ENCODE peak calls at places on chromosomes 3 and 15, in six cellular contexts. O is T-helper 17 cell, Q is RWPE1, T is adipocyte, I is osteocyte, W is heart right ventricle. Z is an unnamed sample.

GRCh38 chr3:123448503-123449091 is at the start of gene ADCY5:
- DNase-seq in O (no peak), Q (no peak), T (peak), I (no peak), W (no peak), Z (peak)

GRCh38 chr3:33831053-33831452 is 32.6 kb downstream of the PDCD6IP start:
- DNase-seq in O (no peak), Q (no peak), T (no peak), I (no peak), W (no peak), Z (no peak)

GRCh38 chr15:85688703-85689102 is 106.0 kb downstream of the KLHL25 start:
- DNase-seq in O (no peak), Q (no peak), T (no peak), I (no peak), W (no peak), Z (no peak)

GRCh38 chr3:21654662-21655061 is 96.3 kb downstream of the ZNF385D start:
- DNase-seq in O (no peak), Q (no peak), T (peak), I (no peak), W (no peak), Z (no peak)

GRCh38 chr3:44065311-44065710 is 176.4 kb upstream of the TOPAZ1 start:
- DNase-seq in O (no peak), Q (peak), T (peak), I (no peak), W (peak), Z (peak)

GRCh38 chr3:101193957-101194356 is 126.4 kb downstream of the IMPG2 start:
- DNase-seq in O (no peak), Q (peak), T (peak), I (no peak), W (no peak), Z (no peak)

GRCh38 chr3:125186261-125186770 is 26.2 kb downstream of the SLC12A8 start:
- DNase-seq in O (no peak), Q (no peak), T (peak), I (peak), W (no peak), Z (no peak)

GRCh38 chr15:41115088-41115651 is 910 bp downstream of the INO80 start:
- DNase-seq in O (no peak), Q (peak), T (peak), I (no peak), W (no peak), Z (no peak)

GRCh38 chr15:89673162-89673506 is 6.0 kb downstream of the PLIN1 start:
- DNase-seq in O (no peak), Q (no peak), T (no peak), I (no peak), W (no peak), Z (no peak)

GRCh38 chr15:59437777-59438574 is at the start of gene FAM81A:
- DNase-seq in O (peak), Q (peak), T (peak), I (peak), W (peak), Z (peak)

GRCh38 chr15:89785064-89785770 is 9.1 kb downstream of the MESP2 start:
- DNase-seq in O (no peak), Q (no peak), T (no peak), I (no peak), W (no peak), Z (no peak)

GRCh38 chr3:63047068-63047467 is 171.9 kb upstream of the CADPS start:
- DNase-seq in O (no peak), Q (no peak), T (no peak), I (no peak), W (no peak), Z (no peak)

GRCh38 chr3:45975696-45976095 is 19.9 kb downstream of the FYCO1 start:
- DNase-seq in O (no peak), Q (no peak), T (no peak), I (no peak), W (no peak), Z (no peak)

GRCh38 chr3:126358038-126358815 is 1.0 kb upstream of the KLF15 start:
- DNase-seq in O (no peak), Q (no peak), T (peak), I (no peak), W (no peak), Z (peak)

GRCh38 chr3:59482001-59482400 is 432.2 kb upstream of the CFAP20DC start:
- DNase-seq in O (no peak), Q (peak), T (no peak), I (no peak), W (no peak), Z (no peak)

GRCh38 chr3:172717493-172718088 is 6.7 kb upstream of the NCEH1 start:
- DNase-seq in O (no peak), Q (no peak), T (no peak), I (no peak), W (no peak), Z (no peak)

GRCh38 chr15:57720861-57721260 is 14.3 kb downstream of the POLR2M start:
- DNase-seq in O (no peak), Q (no peak), T (peak), I (no peak), W (no peak), Z (no peak)

GRCh38 chr3:193030276-193030675 is 112.6 kb upstream of the MB21D2 start:
- DNase-seq in O (no peak), Q (peak), T (no peak), I (no peak), W (no peak), Z (no peak)

GRCh38 chr3:8964436-8965370 is 1.4 kb upstream of the RAD18 start:
- DNase-seq in O (no peak), Q (peak), T (peak), I (no peak), W (no peak), Z (peak)

GRCh38 chr3:194136519-194137313 is 768 bp downstream of the HES1 start:
- DNase-seq in O (no peak), Q (no peak), T (peak), I (no peak), W (no peak), Z (no peak)

GRCh38 chr3:86180696-86181095 is 810.3 kb downstream of the VGLL3 start:
- DNase-seq in O (no peak), Q (peak), T (no peak), I (no peak), W (no peak), Z (no peak)

GRCh38 chr3:48236531-48236930 is 4.4 kb upstream of the ZNF589 start:
- DNase-seq in O (no peak), Q (no peak), T (no peak), I (no peak), W (no peak), Z (peak)

GRCh38 chr3:162765524-162765923 is 1268.9 kb downstream of the OTOL1 start:
- DNase-seq in O (no peak), Q (no peak), T (no peak), I (no peak), W (no peak), Z (no peak)

GRCh38 chr3:70981252-70981933 is 602.1 kb downstream of the FOXP1 start:
- DNase-seq in O (no peak), Q (no peak), T (no peak), I (no peak), W (peak), Z (no peak)

GRCh38 chr3:169865176-169865800 is 4.4 kb downstream of the LRRC31 start:
- DNase-seq in O (no peak), Q (no peak), T (no peak), I (no peak), W (no peak), Z (no peak)

GRCh38 chr3:112738366-112738765 is 97.4 kb upstream of the CCDC80 start:
- DNase-seq in O (no peak), Q (no peak), T (no peak), I (no peak), W (no peak), Z (no peak)

GRCh38 chr15:66570327-66570726 is 4.5 kb upstream of the LCTL start:
- DNase-seq in O (no peak), Q (no peak), T (no peak), I (no peak), W (no peak), Z (peak)

GRCh38 chr15:66014022-66014421 is 144.7 kb downstream of the RAB11A start:
- DNase-seq in O (no peak), Q (no peak), T (no peak), I (no peak), W (no peak), Z (no peak)

GRCh38 chr3:171874251-171874679 is 31.1 kb downstream of the TMEM212 start:
- DNase-seq in O (no peak), Q (peak), T (peak), I (no peak), W (no peak), Z (no peak)

GRCh38 chr3:127423856-127424765 is 136.3 kb upstream of the PRR20G start:
- DNase-seq in O (no peak), Q (no peak), T (no peak), I (peak), W (no peak), Z (no peak)

GRCh38 chr3:53038679-53039375 is 7.0 kb downstream of the SFMBT1 start:
- DNase-seq in O (no peak), Q (no peak), T (no peak), I (no peak), W (no peak), Z (no peak)

GRCh38 chr3:78879516-78879860 is 888.3 kb downstream of the ROBO1 start:
- DNase-seq in O (no peak), Q (no peak), T (no peak), I (no peak), W (no peak), Z (no peak)

GRCh38 chr3:110758208-110758607 is 313.4 kb upstream of the NECTIN3 start:
- DNase-seq in O (no peak), Q (no peak), T (no peak), I (no peak), W (no peak), Z (no peak)

GRCh38 chr3:50299929-50300680 is 900 bp upstream of the HYAL3 start:
- DNase-seq in O (no peak), Q (no peak), T (peak), I (no peak), W (no peak), Z (no peak)

GRCh38 chr3:21839592-21839991 is 88.6 kb upstream of the ZNF385D start:
- DNase-seq in O (no peak), Q (no peak), T (peak), I (no peak), W (peak), Z (no peak)

GRCh38 chr3:195178124-195178910 is 92.6 kb downstream of the XXYLT1 start:
- DNase-seq in O (no peak), Q (no peak), T (no peak), I (no peak), W (peak), Z (no peak)

GRCh38 chr15:70557506-70558258 is 205.7 kb downstream of the UACA start:
- DNase-seq in O (no peak), Q (no peak), T (no peak), I (no peak), W (no peak), Z (no peak)